ENCODE peak calls at places on chromosomes 2 and 18, in five cellular contexts. B is IMR-90, G is sigmoid colon, Q is right cardiac atrium, P is heart left ventricle. K is an unnamed sample.

GRCh38 chr18:48407358-48407757 is 1.8 kb downstream of the ZBTB7C start:
- DNase-seq in B (no peak), G (no peak), Q (no peak), P (no peak), K (no peak)

GRCh38 chr2:106094101-106094860 is 99.8 kb downstream of the UXS1 start:
- DNase-seq in B (no peak), G (no peak), Q (no peak), P (no peak), K (no peak)

GRCh38 chr2:211503856-211504255 is 947.5 kb downstream of the CPS1 start:
- DNase-seq in B (no peak), G (no peak), Q (no peak), P (no peak), K (no peak)

GRCh38 chr2:176112375-176113302 is 3.9 kb upstream of the HOXD10 start:
- DNase-seq in B (no peak), G (no peak), Q (no peak), P (no peak), K (no peak)

GRCh38 chr18:26708814-26709717 is 156.4 kb downstream of the AQP4 start:
- DNase-seq in B (no peak), G (no peak), Q (no peak), P (no peak), K (no peak)

GRCh38 chr2:101063352-101063751 is 61.3 kb downstream of the RPL31 start:
- DNase-seq in B (no peak), G (no peak), Q (no peak), P (no peak), K (no peak)

GRCh38 chr18:12744103-12744502 is 41.3 kb downstream of the PSMG2 start:
- DNase-seq in B (peak; percentile 84), G (no peak), Q (no peak), P (no peak), K (no peak)

GRCh38 chr2:20917724-20918572 is 95.0 kb upstream of the LDAH start:
- DNase-seq in B (peak; percentile 34), G (no peak), Q (no peak), P (no peak), K (no peak)

GRCh38 chr2:65017335-65017734 is 28.1 kb downstream of the SLC1A4 start:
- DNase-seq in B (no peak), G (peak; percentile 59), Q (no peak), P (no peak), K (no peak)

GRCh38 chr2:72131371-72131891 is 16.2 kb downstream of the CYP26B1 start:
- DNase-seq in B (no peak), G (no peak), Q (no peak), P (peak; percentile 3), K (no peak)

GRCh38 chr2:239579524-239580198 is 178.8 kb upstream of the HDAC4 start:
- DNase-seq in B (no peak), G (peak; percentile 12), Q (no peak), P (no peak), K (no peak)

GRCh38 chr18:33957705-33958104 is 267.0 kb downstream of the NOL4 start:
- DNase-seq in B (no peak), G (no peak), Q (no peak), P (no peak), K (no peak)

GRCh38 chr2:98487806-98488189 is 43.1 kb downstream of the INPP4A start:
- DNase-seq in B (peak; percentile 17), G (peak; percentile 40), Q (no peak), P (no peak), K (no peak)

GRCh38 chr18:64134044-64134757 is 14.7 kb downstream of the LINC00305 start:
- DNase-seq in B (no peak), G (no peak), Q (no peak), P (no peak), K (no peak)

GRCh38 chr2:37653805-37654378 is 17.6 kb downstream of the CDC42EP3 start:
- DNase-seq in B (no peak), G (no peak), Q (peak; percentile 34), P (peak; percentile 89), K (peak; percentile 75)

GRCh38 chr18:23648930-23649622 is 13.6 kb downstream of the ANKRD29 start:
- DNase-seq in B (no peak), G (no peak), Q (no peak), P (no peak), K (no peak)

GRCh38 chr2:165529130-165529529 is 59.6 kb downstream of the CSRNP3 start:
- DNase-seq in B (no peak), G (no peak), Q (no peak), P (no peak), K (no peak)

GRCh38 chr2:20570249-20570648 is 80.6 kb downstream of the HS1BP3 start:
- DNase-seq in B (no peak), G (no peak), Q (no peak), P (no peak), K (no peak)

GRCh38 chr2:182542501-182543258 is 115.8 kb upstream of the PDE1A start:
- DNase-seq in B (peak; percentile 65), G (no peak), Q (no peak), P (no peak), K (peak; percentile 56)

GRCh38 chr2:184351126-184351525 is 247.2 kb upstream of the ZNF804A start:
- DNase-seq in B (no peak), G (no peak), Q (no peak), P (no peak), K (no peak)

GRCh38 chr18:59311631-59312030 is 6.8 kb downstream of the CPLX4 start:
- DNase-seq in B (peak; percentile 27), G (no peak), Q (no peak), P (no peak), K (no peak)

GRCh38 chr2:174383796-174384195 is 11.7 kb upstream of the SCRN3 start:
- DNase-seq in B (no peak), G (no peak), Q (no peak), P (no peak), K (no peak)

GRCh38 chr18:6279308-6279707 is 135.4 kb downstream of the L3MBTL4 start:
- DNase-seq in B (no peak), G (no peak), Q (no peak), P (no peak), K (no peak)

GRCh38 chr2:74502720-74503505 is 3.5 kb upstream of the LBX2 start:
- DNase-seq in B (peak; percentile 84), G (peak; percentile 94), Q (peak; percentile 91), P (peak; percentile 90), K (peak; percentile 96)

GRCh38 chr2:176753752-176754474 is 458.7 kb upstream of the HNRNPA3 start:
- DNase-seq in B (no peak), G (no peak), Q (peak; percentile 72), P (peak; percentile 34), K (peak; percentile 64)

GRCh38 chr2:239595711-239596110 is 194.9 kb upstream of the HDAC4 start:
- DNase-seq in B (no peak), G (peak; percentile 26), Q (no peak), P (no peak), K (no peak)

GRCh38 chr2:25213229-25213628 is 44.8 kb upstream of the POMC start:
- DNase-seq in B (no peak), G (no peak), Q (no peak), P (no peak), K (no peak)

GRCh38 chr2:64945973-64946736 is 43.0 kb upstream of the SLC1A4 start:
- DNase-seq in B (peak; percentile 17), G (no peak), Q (no peak), P (no peak), K (no peak)

GRCh38 chr18:36492604-36493329 is 195.3 kb downstream of the FHOD3 start:
- DNase-seq in B (no peak), G (no peak), Q (no peak), P (no peak), K (no peak)

GRCh38 chr2:40740419-40740818 is 288.5 kb upstream of the SLC8A1 start:
- DNase-seq in B (no peak), G (no peak), Q (no peak), P (no peak), K (no peak)

GRCh38 chr2:55159037-55159651 is 72.9 kb downstream of the CLHC1 start:
- DNase-seq in B (no peak), G (peak; percentile 78), Q (peak; percentile 71), P (peak; percentile 75), K (no peak)

GRCh38 chr2:32877587-32878162 is 69.1 kb upstream of the LTBP1 start:
- DNase-seq in B (no peak), G (no peak), Q (no peak), P (no peak), K (no peak)

GRCh38 chr2:177881921-177882320 is 190.7 kb downstream of the PDE11A start:
- DNase-seq in B (no peak), G (no peak), Q (no peak), P (no peak), K (no peak)
- H3K27me3 ChIP-seq in B (no peaks in the 10 kb centered on the region), G (no peaks in the 10 kb centered on the region), Q (no peaks in the 10 kb centered on the region), P (no peaks in the 10 kb centered on the region), K (no peaks in the 10 kb centered on the region)

DNA sequence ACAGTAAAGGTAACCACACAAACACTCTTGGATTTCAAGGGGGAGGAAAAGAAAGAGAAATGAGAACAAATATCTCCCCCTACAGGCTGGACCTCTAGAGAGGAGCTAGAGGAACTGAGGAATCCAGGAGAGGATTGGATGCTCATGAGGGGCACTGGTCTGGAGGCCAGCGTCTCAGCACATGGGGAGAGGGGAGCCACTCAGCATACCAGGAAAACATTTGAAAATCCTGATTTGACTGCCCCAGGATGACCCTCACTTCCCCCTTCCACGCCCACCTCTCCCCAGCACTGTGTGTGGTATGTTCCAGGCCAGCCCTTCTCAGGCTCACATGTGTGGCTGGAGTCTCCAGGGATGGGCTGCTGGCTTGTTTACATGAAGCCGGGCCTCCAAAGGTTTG is 396.8 kb upstream of the ID2 start:
- DNase-seq in B (no peak), G (no peak), Q (no peak), P (no peak), K (no peak)
- H3K27me3 ChIP-seq in B (peaks cover 4% of the 10 kb centered on the region), G (no peaks in the 10 kb centered on the region), Q (no peaks in the 10 kb centered on the region), P (peaks cover under 1% of the 10 kb centered on the region), K (no peaks in the 10 kb centered on the region)

GRCh38 chr2:95014126-95014708 is 11.3 kb upstream of the MAL start:
- DNase-seq in B (no peak), G (no peak), Q (no peak), P (no peak), K (no peak)

GRCh38 chr2:95013726-95014125 is 11.8 kb upstream of the MAL start:
- DNase-seq in B (no peak), G (no peak), Q (no peak), P (no peak), K (no peak)

GRCh38 chr2:95016616-95017307 is 8.7 kb upstream of the MAL start:
- DNase-seq in B (no peak), G (no peak), Q (no peak), P (no peak), K (no peak)

GRCh38 chr2:95017308-95017630 is 8.2 kb upstream of the MAL start:
- DNase-seq in B (no peak), G (no peak), Q (no peak), P (no peak), K (no peak)

GRCh38 chr2:95015261-95015918 is 10.1 kb upstream of the MAL start:
- DNase-seq in B (no peak), G (no peak), Q (no peak), P (no peak), K (no peak)
- H3K27me3 ChIP-seq in B (peaks cover 37% of the 10 kb centered on the region), G (no peaks in the 10 kb centered on the region), Q (no peaks in the 10 kb centered on the region), P (no peaks in the 10 kb centered on the region), K (no peaks in the 10 kb centered on the region)

DNA sequence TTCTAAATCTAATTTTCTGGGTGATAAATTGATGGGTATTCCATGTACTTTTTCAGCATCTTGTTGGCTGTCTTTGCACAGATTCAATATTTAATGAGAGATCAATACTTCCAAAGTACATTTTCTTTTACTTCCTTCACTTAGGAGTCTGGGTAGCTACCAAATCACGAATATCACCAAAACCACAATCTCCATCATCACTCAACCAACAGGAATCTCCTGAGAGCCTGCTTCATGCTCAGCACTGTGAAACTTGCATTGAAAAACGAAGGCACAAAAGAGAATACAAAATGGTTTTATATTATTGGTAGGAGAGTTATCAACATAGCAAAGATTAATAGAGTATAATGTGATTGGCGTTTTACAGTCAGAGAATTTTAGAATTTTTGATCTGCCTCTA is 261.5 kb upstream of the DSEL start:
- DNase-seq in B (no peak), G (no peak), Q (no peak), P (no peak), K (no peak)
- H3K27me3 ChIP-seq in B (no peaks in the 10 kb centered on the region), G (no peaks in the 10 kb centered on the region), Q (no peaks in the 10 kb centered on the region), P (no peaks in the 10 kb centered on the region), K (no peaks in the 10 kb centered on the region)

K was measured in right atrium auricular region.